ENCODE peak calls at places on chromosomes 1 and 21, in eight cellular contexts. S is body of pancreas, K is esophagus squamous epithelium, Z is neural progenitor cell, N is fibroblast of lung, T is HCT116, V is upper lobe of right lung, O is cardiac muscle cell. U is an unnamed sample.

GRCh38 chr1:8510041-8510823 is 192.3 kb downstream of the SLC45A1 start:
- DNase-seq in S (peak), K (no peak), Z (no peak), N (peak), T (no peak), V (no peak), O (no peak), U (no peak)

GRCh38 chr1:61080408-61081134 is 1.8 kb upstream of the NFIA start:
- DNase-seq in S (no peak), K (no peak), Z (no peak), N (no peak), T (no peak), V (no peak), O (peak), U (no peak)

GRCh38 chr1:203867816-203868215 is 6.4 kb downstream of the SNRPE start:
- DNase-seq in S (no peak), K (no peak), Z (no peak), N (no peak), T (no peak), V (no peak), O (no peak), U (no peak)

GRCh38 chr1:172613294-172613693 is 45.6 kb upstream of the FASLG start:
- DNase-seq in S (no peak), K (no peak), Z (no peak), N (no peak), T (no peak), V (no peak), O (no peak), U (no peak)

GRCh38 chr1:54547601-54548388 is at the start of gene ACOT11:
- DNase-seq in S (peak), K (no peak), Z (peak), N (peak), T (no peak), V (peak), O (peak), U (no peak)

GRCh38 chr1:171712341-171712740 is 29.5 kb downstream of the VAMP4 start:
- DNase-seq in S (no peak), K (no peak), Z (no peak), N (no peak), T (no peak), V (no peak), O (no peak), U (no peak)

GRCh38 chr1:220874201-220874655 is 5.0 kb upstream of the HLX start:
- DNase-seq in S (peak), K (no peak), Z (peak), N (peak), T (peak), V (no peak), O (peak), U (peak)

GRCh38 chr1:225710804-225711203 is 57.9 kb upstream of the ENAH start:
- DNase-seq in S (no peak), K (no peak), Z (no peak), N (no peak), T (peak), V (no peak), O (no peak), U (no peak)

DNA sequence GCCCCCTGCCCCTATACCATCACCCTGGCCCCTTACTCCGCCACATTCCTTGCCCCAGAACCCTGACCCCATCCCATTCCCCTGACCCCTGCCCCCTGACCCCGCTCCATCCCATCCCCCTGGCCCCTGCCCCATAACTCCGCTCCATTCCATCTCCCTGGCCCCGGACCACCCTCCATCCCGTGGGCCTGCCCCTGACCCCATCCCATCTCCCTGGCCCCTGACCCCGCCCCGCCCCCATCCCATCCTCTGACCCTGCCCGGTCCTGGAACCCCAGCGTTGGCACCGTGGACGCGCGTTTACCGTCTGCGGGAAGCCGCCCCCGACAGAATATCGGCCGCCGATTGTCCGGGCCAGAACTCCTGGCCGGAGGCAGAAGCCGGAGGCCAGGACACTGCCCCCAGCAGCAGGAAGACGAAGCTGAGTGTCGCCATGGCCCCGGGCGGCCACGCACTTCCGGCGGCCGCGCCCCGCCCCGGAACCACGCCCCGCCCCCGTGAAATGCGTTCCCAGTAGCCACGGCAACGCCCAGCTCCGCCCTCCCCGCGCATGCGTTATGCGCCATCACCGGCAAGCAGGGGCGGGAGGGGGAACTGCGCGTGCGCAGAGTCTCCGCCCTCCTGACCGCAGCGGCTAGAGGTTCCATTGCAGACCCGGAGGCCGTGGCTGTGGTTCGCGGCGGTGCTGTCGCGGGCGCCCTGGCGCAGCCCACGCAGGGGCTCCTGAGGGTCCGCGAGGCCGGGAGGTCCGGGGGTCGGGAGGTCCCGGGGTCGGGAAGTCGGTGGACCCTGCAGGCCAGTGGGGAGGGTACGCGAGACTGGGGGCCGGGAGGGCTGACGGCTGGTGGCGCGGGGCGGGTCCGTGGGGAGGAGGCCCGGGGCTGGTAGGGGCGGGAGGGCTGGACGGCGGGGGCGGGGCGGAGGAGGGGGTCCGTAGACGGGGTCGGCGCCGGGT is at the start of gene POFUT2:
- DNase-seq in S (peak), K (peak), Z (peak), N (peak), T (peak), V (peak), O (peak), U (peak)
- TF ChIP-seq CTCF in S (no peak), K (no peak), Z (no peak), N (no peak), T (no peak), V (no peak), O (no peak), U (no peak)

GRCh38 chr1:231424950-231425805 is 3.1 kb upstream of the EGLN1 start:
- DNase-seq in S (peak), K (no peak), Z (no peak), N (no peak), T (no peak), V (no peak), O (no peak), U (no peak)

GRCh38 chr1:231421616-231421970 is 494 bp downstream of the EGLN1 start:
- DNase-seq in S (peak), K (no peak), Z (no peak), N (peak), T (no peak), V (no peak), O (peak), U (no peak)

GRCh38 chr1:231422798-231423309 is 767 bp upstream of the EGLN1 start:
- DNase-seq in S (no peak), K (no peak), Z (no peak), N (no peak), T (no peak), V (no peak), O (no peak), U (no peak)

GRCh38 chr1:231421971-231422797 is at the start of gene EGLN1:
- DNase-seq in S (peak), K (peak), Z (peak), N (peak), T (peak), V (peak), O (peak), U (peak)

GRCh38 chr1:231423648-231424047 is 1.6 kb upstream of the EGLN1 start:
- DNase-seq in S (no peak), K (no peak), Z (no peak), N (no peak), T (no peak), V (no peak), O (no peak), U (no peak)
- H3K4me3 ChIP-seq in S (no peak), K (no peak), Z (peak), N (no peak), T (no peak), V (no peak), O (no peak), U (no peak)

GRCh38 chr1:23747947-23748346 is 4.7 kb downstream of the ELOA start:
- DNase-seq in S (no peak), K (no peak), Z (no peak), N (no peak), T (no peak), V (no peak), O (no peak), U (no peak)

GRCh38 chr1:23741609-23742008 is 1.7 kb upstream of the ELOA start:
- DNase-seq in S (no peak), K (no peak), Z (no peak), N (no peak), T (no peak), V (no peak), O (no peak), U (no peak)

GRCh38 chr1:23743287-23744052 is at the start of gene ELOA:
- DNase-seq in S (peak), K (no peak), Z (peak), N (peak), T (no peak), V (peak), O (peak), U (no peak)

GRCh38 chr1:23742670-23743286 is 493 bp upstream of the ELOA start:
- DNase-seq in S (no peak), K (no peak), Z (no peak), N (no peak), T (no peak), V (no peak), O (no peak), U (no peak)

GRCh38 chr1:23745515-23745914 is 2.2 kb downstream of the ELOA start:
- DNase-seq in S (peak), K (no peak), Z (peak), N (peak), T (peak), V (no peak), O (no peak), U (no peak)
- TF ChIP-seq CTCF in S (peak), K (no peak), Z (peak), N (peak), T (peak), V (peak), O (peak), U (peak)

GRCh38 chr1:207897188-207897587 is 13.7 kb downstream of the CD34 start:
- DNase-seq in S (no peak), K (no peak), Z (peak), N (peak), T (no peak), V (no peak), O (peak), U (no peak)
- H3K4me3 ChIP-seq in S (no peak), K (no peak), Z (no peak), N (no peak), T (no peak), V (no peak), O (no peak), U (no peak)

GRCh38 chr1:70224954-70225353 is 3.8 kb downstream of the SRSF11 start:
- DNase-seq in S (no peak), K (no peak), Z (no peak), N (no peak), T (no peak), V (no peak), O (no peak), U (no peak)

GRCh38 chr1:70222716-70223235 is 1.6 kb downstream of the SRSF11 start:
- DNase-seq in S (no peak), K (no peak), Z (no peak), N (no peak), T (no peak), V (no peak), O (no peak), U (no peak)

GRCh38 chr1:70220517-70221240 is 501 bp upstream of the SRSF11 start:
- DNase-seq in S (no peak), K (no peak), Z (no peak), N (no peak), T (no peak), V (no peak), O (no peak), U (no peak)

GRCh38 chr1:70220015-70220414 is 1.2 kb upstream of the SRSF11 start:
- DNase-seq in S (no peak), K (no peak), Z (no peak), N (no peak), T (no peak), V (no peak), O (no peak), U (no peak)

GRCh38 chr1:70221241-70222077 is at the start of gene SRSF11:
- DNase-seq in S (peak), K (peak), Z (peak), N (peak), T (peak), V (peak), O (peak), U (peak)
- TF ChIP-seq CTCF in S (no peak), K (no peak), Z (no peak), N (no peak), T (no peak), V (no peak), O (no peak), U (no peak)

GRCh38 chr1:209625791-209626285 is 26.4 kb downstream of the LAMB3 start:
- DNase-seq in S (no peak), K (no peak), Z (no peak), N (no peak), T (no peak), V (no peak), O (no peak), U (no peak)
- H3K4me3 ChIP-seq in S (no peak), K (no peak), Z (no peak), N (no peak), T (no peak), V (no peak), O (no peak), U (no peak)

DNA sequence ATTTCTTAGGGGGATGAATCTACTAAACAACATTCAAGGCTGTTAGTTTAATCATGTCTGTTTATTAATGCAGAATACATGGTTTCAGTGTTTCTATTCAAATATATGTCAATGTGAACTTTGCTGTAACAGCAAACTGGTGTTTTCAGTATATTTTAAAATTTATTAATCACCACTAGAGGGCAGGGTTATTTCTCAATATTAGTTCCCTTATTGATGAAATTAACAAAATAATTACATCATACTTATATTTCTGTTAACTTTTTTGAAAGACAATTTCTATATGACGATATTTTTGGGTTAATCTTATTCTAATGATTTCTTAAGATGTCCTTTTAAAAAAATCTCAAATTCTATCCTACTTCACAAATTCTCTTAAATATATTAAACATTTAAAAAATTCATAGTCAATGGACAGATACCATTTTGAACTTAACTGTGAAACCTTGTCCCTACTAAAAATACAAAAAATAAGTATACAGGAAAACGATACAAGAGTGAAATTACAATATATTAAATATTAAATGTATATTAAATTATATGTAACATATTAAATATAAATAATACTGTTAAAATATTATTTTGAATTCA is 1034.1 kb upstream of the PRMT6 start:
- DNase-seq in S (no peak), K (no peak), Z (no peak), N (peak), T (no peak), V (no peak), O (peak), U (no peak)
- TF ChIP-seq CTCF in S (peak), K (no peak), Z (peak), N (peak), T (peak), V (peak), O (peak), U (no peak)